ENCODE peak calls at places on chromosomes 12 and 14, in seven cellular contexts. One of them, this sample, is unnamed.

GRCh38 chr14:99660794-99661193 is 15.9 kb downstream of the HHIPL1 start:
- DNase-seq in PC-3: no peak
- DNase-seq in left ventricle myocardium inferior: no peak
- DNase-seq in LNCaP clone FGC: no peak
- DNase-seq in astrocyte of the cerebellum: no peak
- DNase-seq in endodermal cell: peak
- DNase-seq in stomach: no peak
- DNase-seq in this sample: no peak

GRCh38 chr14:38238332-38238731 is 17.6 kb downstream of the CLEC14A start:
- DNase-seq in stomach: no peak
- DNase-seq in PC-3: peak
- DNase-seq in LNCaP clone FGC: no peak
- DNase-seq in endodermal cell: no peak
- DNase-seq in astrocyte of the cerebellum: no peak
- DNase-seq in left ventricle myocardium inferior: no peak
- DNase-seq in this sample: no peak

GRCh38 chr14:75234173-75234855 is 44.3 kb upstream of the FOS start:
- DNase-seq in endodermal cell: no peak
- DNase-seq in PC-3: peak
- DNase-seq in left ventricle myocardium inferior: peak
- DNase-seq in stomach: no peak
- DNase-seq in astrocyte of the cerebellum: peak
- DNase-seq in LNCaP clone FGC: no peak
- DNase-seq in this sample: no peak

GRCh38 chr14:104115131-104115600 is 23.2 kb upstream of the KIF26A start:
- DNase-seq in stomach: peak
- DNase-seq in endodermal cell: peak
- DNase-seq in left ventricle myocardium inferior: peak
- DNase-seq in LNCaP clone FGC: no peak
- DNase-seq in PC-3: no peak
- DNase-seq in astrocyte of the cerebellum: no peak
- DNase-seq in this sample: no peak

GRCh38 chr12:30700216-30700900 is 4.7 kb upstream of the IPO8 start:
- DNase-seq in endodermal cell: no peak
- DNase-seq in stomach: no peak
- DNase-seq in LNCaP clone FGC: no peak
- DNase-seq in PC-3: peak
- DNase-seq in left ventricle myocardium inferior: no peak
- DNase-seq in astrocyte of the cerebellum: no peak
- DNase-seq in this sample: no peak

GRCh38 chr12:91663331-91663998 is 480.8 kb upstream of the DCN start:
- DNase-seq in left ventricle myocardium inferior: no peak
- DNase-seq in PC-3: peak
- DNase-seq in endodermal cell: no peak
- DNase-seq in astrocyte of the cerebellum: no peak
- DNase-seq in LNCaP clone FGC: peak
- DNase-seq in stomach: no peak
- DNase-seq in this sample: no peak

GRCh38 chr12:89933911-89934310 is 225.3 kb upstream of the ATP2B1 start:
- DNase-seq in astrocyte of the cerebellum: no peak
- DNase-seq in PC-3: no peak
- DNase-seq in endodermal cell: no peak
- DNase-seq in LNCaP clone FGC: no peak
- DNase-seq in stomach: no peak
- DNase-seq in left ventricle myocardium inferior: no peak
- DNase-seq in this sample: no peak

GRCh38 chr14:52060080-52060479 is 8.8 kb downstream of the NID2 start:
- DNase-seq in endodermal cell: no peak
- DNase-seq in left ventricle myocardium inferior: no peak
- DNase-seq in LNCaP clone FGC: peak
- DNase-seq in PC-3: no peak
- DNase-seq in stomach: no peak
- DNase-seq in astrocyte of the cerebellum: no peak
- DNase-seq in this sample: no peak

GRCh38 chr12:77102123-77102522 is 36.8 kb upstream of the E2F7 start:
- DNase-seq in left ventricle myocardium inferior: no peak
- DNase-seq in LNCaP clone FGC: no peak
- DNase-seq in astrocyte of the cerebellum: no peak
- DNase-seq in endodermal cell: no peak
- DNase-seq in stomach: no peak
- DNase-seq in PC-3: no peak
- DNase-seq in this sample: no peak

GRCh38 chr14:22200977-22201605 is 387.9 kb downstream of the DAD1 start:
- DNase-seq in endodermal cell: no peak
- DNase-seq in LNCaP clone FGC: peak
- DNase-seq in PC-3: peak
- DNase-seq in left ventricle myocardium inferior: no peak
- DNase-seq in astrocyte of the cerebellum: peak
- DNase-seq in stomach: no peak
- DNase-seq in this sample: peak

DNA sequence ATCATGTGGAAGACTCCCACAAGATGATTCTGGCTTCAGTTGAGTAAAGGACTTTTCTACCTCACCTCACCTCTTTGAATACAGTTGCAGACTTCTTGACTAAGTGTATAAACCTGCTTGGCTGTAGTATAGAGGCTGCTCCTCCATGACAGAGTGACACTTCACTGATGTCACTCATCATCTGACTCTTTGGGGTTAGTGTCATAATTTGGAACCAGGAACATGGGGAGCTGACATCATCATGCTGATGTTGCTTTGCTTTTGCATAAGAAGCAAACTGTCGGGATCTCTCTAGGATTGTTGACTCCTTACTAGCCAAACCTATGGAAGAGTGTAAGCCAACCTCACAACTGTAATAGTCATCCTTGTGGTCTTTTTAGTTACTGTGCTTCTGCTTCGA is 75.2 kb upstream of the PDZRN4 start:
- DNase-seq in astrocyte of the cerebellum: no peak
- DNase-seq in LNCaP clone FGC: no peak
- DNase-seq in stomach: no peak
- DNase-seq in endodermal cell: no peak
- DNase-seq in PC-3: no peak
- DNase-seq in left ventricle myocardium inferior: no peak
- DNase-seq in this sample: no peak
- TF ChIP-seq CTCF in astrocyte of the cerebellum: no peak
- TF ChIP-seq CTCF in LNCaP clone FGC: no peak
- TF ChIP-seq CTCF in stomach: no peak
- TF ChIP-seq CTCF in endodermal cell: no peak
- TF ChIP-seq CTCF in PC-3: no peak
- TF ChIP-seq CTCF in left ventricle myocardium inferior: no peak
- TF ChIP-seq CTCF in this sample: no peak

DNA sequence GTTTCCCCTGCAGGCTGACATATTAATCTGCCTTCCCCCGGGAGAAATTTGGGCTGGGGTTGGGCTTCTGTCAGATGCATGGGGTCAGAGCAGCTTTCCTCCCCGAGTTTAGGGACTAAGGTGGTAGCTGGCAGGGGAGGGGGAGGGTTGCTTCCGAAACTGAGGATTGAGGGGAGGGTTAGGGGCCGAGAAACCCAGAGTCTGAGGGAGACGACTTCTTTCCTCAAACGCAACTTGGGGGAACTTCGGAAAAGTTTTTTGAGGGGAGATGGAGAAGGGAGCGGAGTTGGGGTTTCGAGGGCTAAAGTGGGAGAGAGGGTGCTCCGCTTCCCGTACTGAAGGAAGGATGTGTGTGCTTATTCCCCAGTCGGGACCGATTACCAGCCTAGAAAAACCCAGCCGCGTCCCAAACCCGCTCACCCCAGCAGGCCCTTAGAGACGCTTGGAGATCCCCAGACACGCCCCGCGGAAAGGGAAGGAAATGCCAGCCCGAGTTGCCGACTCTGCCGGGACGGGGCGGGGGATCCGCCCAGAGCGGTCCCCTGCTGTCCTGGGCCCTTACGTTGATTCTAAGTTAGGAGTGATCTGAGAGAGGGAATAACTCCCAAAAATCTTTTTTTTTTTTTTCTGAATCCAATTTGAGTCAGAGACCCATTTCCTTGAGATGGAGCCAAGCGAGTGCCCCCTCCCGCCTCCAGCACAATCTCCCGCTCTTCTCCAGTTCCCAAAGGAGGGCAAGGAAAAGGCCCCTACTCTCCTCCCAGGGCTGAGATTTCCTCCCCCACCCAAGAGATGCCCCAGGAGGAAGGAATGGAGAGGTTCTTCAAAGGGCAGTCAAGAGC is 61.9 kb downstream of the SMUG1 start:
- DNase-seq in stomach: peak
- DNase-seq in LNCaP clone FGC: no peak
- DNase-seq in astrocyte of the cerebellum: no peak
- DNase-seq in PC-3: no peak
- DNase-seq in left ventricle myocardium inferior: peak
- DNase-seq in endodermal cell: peak
- DNase-seq in this sample: no peak
- H3K4me3 ChIP-seq in stomach: peak
- H3K4me3 ChIP-seq in LNCaP clone FGC: no peak
- H3K4me3 ChIP-seq in astrocyte of the cerebellum: peak
- H3K4me3 ChIP-seq in PC-3: no peak
- H3K4me3 ChIP-seq in left ventricle myocardium inferior: peak
- H3K4me3 ChIP-seq in endodermal cell: peak
- H3K4me3 ChIP-seq in this sample: peak

GRCh38 chr12:44248436-44248835 is 412.6 kb downstream of the TMEM117 start:
- DNase-seq in astrocyte of the cerebellum: no peak
- DNase-seq in stomach: no peak
- DNase-seq in endodermal cell: no peak
- DNase-seq in PC-3: no peak
- DNase-seq in left ventricle myocardium inferior: no peak
- DNase-seq in LNCaP clone FGC: no peak
- DNase-seq in this sample: no peak

GRCh38 chr12:44253338-44253856 is 417.5 kb downstream of the TMEM117 start:
- DNase-seq in PC-3: no peak
- DNase-seq in endodermal cell: no peak
- DNase-seq in left ventricle myocardium inferior: no peak
- DNase-seq in LNCaP clone FGC: no peak
- DNase-seq in astrocyte of the cerebellum: no peak
- DNase-seq in stomach: no peak
- DNase-seq in this sample: no peak

GRCh38 chr12:44245932-44246331 is 410.1 kb downstream of the TMEM117 start:
- DNase-seq in PC-3: no peak
- DNase-seq in endodermal cell: no peak
- DNase-seq in LNCaP clone FGC: no peak
- DNase-seq in left ventricle myocardium inferior: no peak
- DNase-seq in astrocyte of the cerebellum: no peak
- DNase-seq in stomach: no peak
- DNase-seq in this sample: no peak

GRCh38 chr12:44246481-44247105 is 410.7 kb downstream of the TMEM117 start:
- DNase-seq in endodermal cell: no peak
- DNase-seq in PC-3: no peak
- DNase-seq in astrocyte of the cerebellum: peak
- DNase-seq in stomach: no peak
- DNase-seq in LNCaP clone FGC: no peak
- DNase-seq in left ventricle myocardium inferior: no peak
- DNase-seq in this sample: no peak

DNA sequence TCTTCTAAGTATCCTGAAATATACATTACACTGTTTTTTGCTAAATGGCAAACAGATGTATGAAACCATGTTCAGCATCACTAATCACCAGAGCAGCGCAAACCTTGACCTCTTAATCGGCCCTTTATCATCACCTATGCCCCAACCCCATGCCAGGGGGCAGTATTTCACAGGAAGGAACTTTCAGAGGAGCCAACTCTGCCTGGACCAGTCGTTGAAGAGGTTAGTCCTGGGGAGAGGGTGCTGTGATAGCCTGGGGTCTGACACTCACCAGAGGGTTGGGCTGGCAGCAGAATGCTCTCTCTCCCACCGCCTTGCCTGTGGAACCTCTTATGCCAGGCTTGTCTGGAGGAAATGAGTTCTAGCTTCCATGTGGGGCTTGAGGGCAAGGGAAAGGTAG is 411.7 kb downstream of the TMEM117 start:
- DNase-seq in PC-3: no peak
- DNase-seq in LNCaP clone FGC: no peak
- DNase-seq in left ventricle myocardium inferior: no peak
- DNase-seq in astrocyte of the cerebellum: no peak
- DNase-seq in endodermal cell: peak
- DNase-seq in stomach: no peak
- DNase-seq in this sample: no peak
- TF ChIP-seq CTCF in PC-3: peak
- TF ChIP-seq CTCF in LNCaP clone FGC: peak
- TF ChIP-seq CTCF in left ventricle myocardium inferior: no peak
- TF ChIP-seq CTCF in astrocyte of the cerebellum: no peak
- TF ChIP-seq CTCF in endodermal cell: peak
- TF ChIP-seq CTCF in stomach: no peak
- TF ChIP-seq CTCF in this sample: no peak

GRCh38 chr14:21108791-21109190 is 7.9 kb downstream of the TMEM253 start:
- DNase-seq in stomach: no peak
- DNase-seq in PC-3: no peak
- DNase-seq in endodermal cell: no peak
- DNase-seq in LNCaP clone FGC: no peak
- DNase-seq in astrocyte of the cerebellum: no peak
- DNase-seq in left ventricle myocardium inferior: no peak
- DNase-seq in this sample: no peak
- H3K4me3 ChIP-seq in stomach: no peak
- H3K4me3 ChIP-seq in PC-3: no peak
- H3K4me3 ChIP-seq in endodermal cell: no peak
- H3K4me3 ChIP-seq in LNCaP clone FGC: no peak
- H3K4me3 ChIP-seq in astrocyte of the cerebellum: no peak
- H3K4me3 ChIP-seq in left ventricle myocardium inferior: no peak
- H3K4me3 ChIP-seq in this sample: no peak

DNA sequence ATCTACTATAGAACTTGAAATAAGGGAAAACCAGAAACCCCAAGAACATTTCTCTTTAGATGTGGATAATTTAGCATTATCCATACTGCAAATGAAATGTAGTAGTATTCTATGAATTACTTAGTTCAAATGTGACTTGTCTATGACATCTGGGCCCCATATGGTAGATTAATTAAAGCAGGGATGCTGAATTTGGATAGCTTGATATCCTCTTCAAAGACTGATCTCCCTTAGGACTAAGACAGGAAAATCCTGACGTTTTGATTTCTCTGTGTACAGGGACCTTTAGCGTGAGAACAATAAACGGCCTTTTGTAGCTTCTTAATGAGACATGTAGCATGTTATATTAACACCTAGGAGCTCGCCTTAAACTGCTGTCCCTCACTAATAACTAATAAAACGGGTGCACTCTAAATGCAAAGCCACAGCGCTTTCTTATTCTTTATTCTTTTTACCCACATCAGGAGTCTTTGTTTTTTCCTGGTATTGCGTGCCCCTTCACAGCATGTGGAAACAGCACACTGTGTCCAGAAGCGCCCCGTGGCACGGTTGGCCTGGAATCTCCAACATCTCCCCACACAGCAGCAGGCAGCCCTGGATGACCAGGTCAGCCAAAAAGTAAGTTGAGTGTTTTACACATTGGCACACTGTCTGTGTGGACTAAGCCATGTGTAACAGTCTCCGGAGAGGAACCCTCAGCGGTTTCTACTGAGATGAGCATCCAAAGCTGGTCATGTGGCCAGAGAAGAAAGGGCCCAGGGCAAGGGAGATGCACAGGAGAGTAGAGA is 93.1 kb downstream of the SRGAP1 start:
- DNase-seq in astrocyte of the cerebellum: no peak
- DNase-seq in LNCaP clone FGC: no peak
- DNase-seq in stomach: no peak
- DNase-seq in PC-3: no peak
- DNase-seq in left ventricle myocardium inferior: no peak
- DNase-seq in endodermal cell: no peak
- DNase-seq in this sample: no peak
- TF ChIP-seq CTCF in astrocyte of the cerebellum: no peak
- TF ChIP-seq CTCF in LNCaP clone FGC: no peak
- TF ChIP-seq CTCF in stomach: no peak
- TF ChIP-seq CTCF in PC-3: no peak
- TF ChIP-seq CTCF in left ventricle myocardium inferior: no peak
- TF ChIP-seq CTCF in endodermal cell: no peak
- TF ChIP-seq CTCF in this sample: no peak